ENCODE peak calls at places on chromosomes 1 and 21, in eight cellular contexts. Q, T, V, F, K, P, H and W are unnamed samples. For H3K4me1 and H3K36me3, the result is how much of the 10 kb centered on the place peaks cover.

GRCh38 chr1:54977938-54978337 is 2.5 kb upstream of the TMEM61 start:
- DNase-seq in Q (no peak), T (no peak), V (no peak), F (no peak), K (peak), P (no peak), H (peak), W (no peak)

GRCh38 chr1:152870831-152871730 is 7.0 kb upstream of the SMCP start:
- DNase-seq in Q (no peak), T (no peak), V (peak), F (peak), K (peak), P (peak), H (no peak), W (no peak)

GRCh38 chr1:3611170-3612019 is at the start of gene MEGF6:
- DNase-seq in Q (peak), T (peak), V (no peak), F (peak), K (peak), P (peak), H (peak), W (peak)

GRCh38 chr21:42471206-42471605 is 24.8 kb downstream of the RSPH1 start:
- DNase-seq in Q (no peak), T (no peak), V (no peak), F (no peak), K (no peak), P (no peak), H (no peak), W (no peak)

GRCh38 chr1:180143359-180143758 is 11.3 kb upstream of the QSOX1 start:
- DNase-seq in Q (no peak), T (no peak), V (no peak), F (no peak), K (no peak), P (no peak), H (no peak), W (no peak)

GRCh38 chr1:1462318-1462966 is 9.1 kb upstream of the ATAD3B start:
- DNase-seq in Q (peak), T (peak), V (peak), F (peak), K (peak), P (no peak), H (no peak), W (peak)

GRCh38 chr21:45496968-45497845 is 45.0 kb downstream of the SLC19A1 start:
- DNase-seq in Q (peak), T (peak), V (no peak), F (no peak), K (no peak), P (no peak), H (no peak), W (peak)

GRCh38 chr21:25350056-25350455 is 257.2 kb downstream of the MRPL39 start:
- DNase-seq in Q (no peak), T (no peak), V (no peak), F (peak), K (peak), P (peak), H (no peak), W (no peak)

GRCh38 chr21:42568377-42568776 is 54.7 kb downstream of the SLC37A1 start:
- DNase-seq in Q (no peak), T (no peak), V (no peak), F (no peak), K (no peak), P (no peak), H (no peak), W (no peak)

GRCh38 chr1:202010042-202011015 is at the start of gene ELF3:
- DNase-seq in Q (peak), T (no peak), V (peak), F (no peak), K (peak), P (peak), H (peak), W (no peak)
- H3K4me1 ChIP-seq in Q (under half), T (under half), V (under half), F (under half), K (under half), P (half or more), H (under half), W (under half)

GRCh38 chr1:24955161-24955560 is 25.1 kb upstream of the RUNX3 start:
- DNase-seq in Q (no peak), T (peak), V (peak), F (peak), K (no peak), P (no peak), H (peak), W (no peak)
- H3K36me3 ChIP-seq in Q (under half), T (under half), V (under half), F (under half), K (under half), P (under half), H (under half), W (under half)

DNA sequence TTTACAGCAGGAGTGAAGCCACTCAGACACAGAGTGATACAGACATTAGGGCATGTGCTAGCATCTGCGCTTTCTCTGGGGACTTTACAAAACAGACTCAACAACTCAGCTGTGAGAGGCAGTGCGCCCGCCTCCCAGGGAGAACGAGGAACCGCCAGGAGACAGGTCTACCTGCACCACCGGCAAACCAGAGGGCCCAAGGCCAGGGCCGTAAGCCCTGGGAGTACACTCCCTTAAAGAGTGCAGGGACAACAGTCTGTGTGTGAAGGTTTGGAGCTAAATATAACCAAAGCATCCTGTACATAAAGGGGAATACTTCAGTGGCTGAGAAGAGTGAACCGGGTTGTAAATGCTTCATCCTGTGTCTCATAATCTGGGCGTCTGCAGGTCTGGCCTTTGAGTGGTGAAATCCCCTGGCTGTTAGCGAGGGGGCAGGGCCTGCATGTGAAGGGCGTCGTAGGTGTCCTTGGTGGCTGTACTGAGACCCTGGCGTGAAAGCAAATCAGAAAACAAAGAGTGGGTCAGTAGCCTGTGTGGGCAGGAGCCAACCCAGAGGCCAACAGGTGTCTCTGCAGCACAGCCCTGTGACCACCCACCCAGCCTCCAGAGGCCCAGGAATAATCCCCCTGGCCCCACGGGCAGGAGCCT is 86.9 kb downstream of the CD247 start:
- DNase-seq in Q (no peak), T (peak), V (no peak), F (no peak), K (no peak), P (peak), H (no peak), W (no peak)
- H3K27ac ChIP-seq in Q (no peak), T (no peak), V (no peak), F (peak), K (no peak), P (peak), H (no peak), W (no peak)

DNA sequence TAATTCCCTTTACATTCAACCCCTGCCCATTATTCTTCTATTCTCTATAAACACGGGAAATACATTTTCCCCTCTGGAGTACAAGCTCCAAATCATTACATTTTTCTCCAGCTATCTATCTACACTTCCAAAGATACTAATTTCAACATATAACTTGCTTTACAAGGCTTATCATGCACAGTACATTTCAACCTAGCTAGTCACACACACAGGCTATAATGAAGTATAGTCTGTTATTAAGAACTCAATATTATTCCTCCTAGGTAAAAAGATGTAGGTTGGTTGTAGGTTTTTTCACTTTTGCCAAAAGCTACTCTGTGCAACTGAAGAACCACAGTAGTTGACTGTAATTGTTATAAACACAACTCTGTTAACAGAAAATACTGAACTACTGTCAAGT is 8.1 kb downstream of the ZNF281 start:
- DNase-seq in Q (no peak), T (no peak), V (no peak), F (no peak), K (no peak), P (no peak), H (no peak), W (no peak)
- H3K4me1 ChIP-seq in Q (under half), T (under half), V (under half), F (under half), K (under half), P (half or more), H (under half), W (under half)

DNA sequence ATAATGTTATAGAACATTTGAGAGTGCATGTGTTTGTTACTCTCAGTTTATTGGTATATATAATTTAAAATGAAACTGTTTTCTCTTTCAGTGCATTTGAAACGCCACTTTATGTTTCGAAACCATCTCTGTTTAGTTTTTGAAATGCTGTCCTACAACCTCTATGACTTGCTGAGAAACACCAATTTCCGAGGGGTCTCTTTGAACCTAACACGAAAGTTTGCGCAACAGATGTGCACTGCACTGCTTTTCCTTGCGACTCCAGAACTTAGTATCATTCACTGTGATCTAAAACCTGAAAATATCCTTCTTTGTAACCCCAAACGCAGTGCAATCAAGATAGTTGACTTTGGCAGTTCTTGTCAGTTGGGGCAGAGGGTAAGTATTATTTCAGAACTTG is 123.5 kb downstream of the DYRK1A start:
- DNase-seq in Q (no peak), T (no peak), V (no peak), F (no peak), K (no peak), P (no peak), H (no peak), W (no peak)
- H3K36me3 ChIP-seq in Q (half or more), T (under half), V (under half), F (under half), K (under half), P (under half), H (under half), W (under half)

DNA sequence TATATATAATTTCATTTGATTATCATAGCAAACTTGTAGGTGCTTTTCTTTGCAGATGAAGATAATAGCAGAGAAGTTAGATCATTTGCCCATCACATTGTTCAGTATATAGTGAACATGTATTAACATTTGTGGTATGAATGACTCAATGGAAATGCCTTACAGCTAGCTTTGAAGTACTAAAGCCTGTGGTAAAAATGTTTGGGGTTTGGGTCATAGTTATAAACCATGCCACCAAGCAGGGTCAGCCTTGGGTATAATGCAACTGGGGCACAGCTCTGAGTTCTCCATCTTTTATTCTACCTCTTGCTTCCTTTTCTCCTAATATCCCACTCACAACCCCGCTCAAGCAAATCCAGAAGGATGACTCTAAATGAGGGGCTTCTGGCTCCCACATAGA is 141.6 kb downstream of the KCNT2 start:
- DNase-seq in Q (no peak), T (no peak), V (peak), F (no peak), K (no peak), P (no peak), H (no peak), W (no peak)
- H3K27ac ChIP-seq in Q (no peak), T (no peak), V (no peak), F (no peak), K (no peak), P (no peak), H (no peak), W (no peak)